ENCODE peak calls at places on chromosomes 11 and 22, in four cellular contexts. D, E, Z and F are unnamed samples.

GRCh38 chr11:62599069-62599696 is 2.5 kb downstream of the MTA2 start:
- DNase-seq in D (peak), E (peak), Z (peak), F (peak)

GRCh38 chr11:64605656-64606585 is 14.9 kb downstream of the SLC22A12 start:
- DNase-seq in D (no peak), E (no peak), Z (no peak), F (no peak)

GRCh38 chr11:65204646-65205601 is 23.2 kb downstream of the CAPN1 start:
- DNase-seq in D (peak), E (peak), Z (peak), F (peak)

GRCh38 chr11:116420770-116421528 is 351.8 kb downstream of the BUD13 start:
- DNase-seq in D (no peak), E (no peak), Z (no peak), F (no peak)

GRCh38 chr11:73346186-73346935 is 29.8 kb upstream of the RELT start:
- DNase-seq in D (no peak), E (no peak), Z (no peak), F (no peak)

GRCh38 chr22:23581252-23581634 is 1.2 kb upstream of the IGLL1 start:
- DNase-seq in D (no peak), E (no peak), Z (no peak), F (no peak)

GRCh38 chr22:46737105-46737975 is 712 bp downstream of the CERK start:
- DNase-seq in D (peak), E (peak), Z (no peak), F (peak)

GRCh38 chr11:58058276-58059010 is 27.7 kb downstream of the OR6Q1 start:
- DNase-seq in D (no peak), E (no peak), Z (no peak), F (peak)

GRCh38 chr22:35467788-35468187 is 67.8 kb downstream of the MCM5 start:
- DNase-seq in D (peak), E (no peak), Z (no peak), F (peak)

GRCh38 chr11:32586576-32587190 is 3.1 kb downstream of the EIF3M start:
- DNase-seq in D (no peak), E (no peak), Z (no peak), F (no peak)

GRCh38 chr11:86183694-86184093 is 60.9 kb upstream of the EED start:
- DNase-seq in D (no peak), E (no peak), Z (no peak), F (no peak)

GRCh38 chr11:75585271-75585670 is 23.2 kb downstream of the SERPINH1 start:
- DNase-seq in D (no peak), E (no peak), Z (no peak), F (no peak)

GRCh38 chr11:121755191-121755590 is 302.4 kb upstream of the SORL1-AS1 start:
- DNase-seq in D (no peak), E (no peak), Z (no peak), F (no peak)

GRCh38 chr22:44331881-44332714 is 19.3 kb upstream of the SHISAL1 start:
- DNase-seq in D (no peak), E (no peak), Z (peak), F (peak)

GRCh38 chr11:66082936-66083698 is 13.0 kb downstream of the PACS1 start:
- DNase-seq in D (no peak), E (no peak), Z (no peak), F (no peak)

GRCh38 chr11:101127348-101127698 is 2.3 kb downstream of the PGR start:
- DNase-seq in D (peak), E (no peak), Z (no peak), F (peak)

GRCh38 chr11:126194121-126194543 is 17.3 kb downstream of the RPUSD4 start:
- DNase-seq in D (no peak), E (no peak), Z (peak), F (no peak)

GRCh38 chr11:19508166-19508565 is 204.5 kb upstream of the NAV2 start:
- DNase-seq in D (no peak), E (no peak), Z (peak), F (no peak)

GRCh38 chr11:34002420-34002819 is 49.1 kb upstream of the CAPRIN1 start:
- DNase-seq in D (no peak), E (no peak), Z (peak), F (no peak)

GRCh38 chr22:33832558-33833151 is 87.6 kb downstream of the LARGE1 start:
- DNase-seq in D (peak), E (no peak), Z (no peak), F (peak)

GRCh38 chr11:79447039-79447438 is 6.2 kb upstream of the TENM4 start:
- DNase-seq in D (no peak), E (no peak), Z (no peak), F (no peak)

GRCh38 chr11:65419773-65420481 is 2.7 kb upstream of the NEAT1 start:
- DNase-seq in D (peak), E (peak), Z (peak), F (peak)